ENCODE peak calls at places on chromosome 13, in four cellular contexts. P is HepG2, A is upper lobe of left lung, M is GM12878. H is an unnamed sample. For H3K4me1, the result is how much of the 10 kb centered on the place peaks cover.

GRCh38 chr13:44052843-44053607 is 173.3 kb downstream of the LACC1 start:
- ATAC-seq in P (no peak), A (peak), M (no peak), H (peak)

GRCh38 chr13:46401432-46401831 is 14.4 kb upstream of the RUBCNL start:
- ATAC-seq in P (no peak), A (no peak), M (peak), H (no peak)

GRCh38 chr13:99658266-99658991 is 157.2 kb downstream of the TM9SF2 start:
- ATAC-seq in P (no peak), A (peak), M (peak), H (peak)

GRCh38 chr13:105774739-105775460 is 760.6 kb downstream of the EFNB2 start:
- ATAC-seq in P (peak), A (no peak), M (no peak), H (no peak)

GRCh38 chr13:24348797-24349515 is 39.6 kb downstream of the C1QTNF9 start:
- ATAC-seq in P (no peak), A (peak), M (no peak), H (no peak)

GRCh38 chr13:63843766-63844699 is 2428.4 kb upstream of the PCDH20 start:
- ATAC-seq in P (no peak), A (peak), M (no peak), H (no peak)

GRCh38 chr13:36082806-36083205 is 48.4 kb downstream of the DCLK1 start:
- ATAC-seq in P (no peak), A (no peak), M (no peak), H (no peak)

GRCh38 chr13:106573855-106574254 is 5.9 kb upstream of the ARGLU1 start:
- ATAC-seq in P (no peak), A (peak), M (no peak), H (peak)

GRCh38 chr13:44267966-44268365 is 105.7 kb upstream of the SERP2 start:
- ATAC-seq in P (no peak), A (no peak), M (no peak), H (peak)

GRCh38 chr13:105144020-105144419 is 1391.4 kb downstream of the EFNB2 start:
- ATAC-seq in P (no peak), A (no peak), M (no peak), H (no peak)

GRCh38 chr13:98521876-98522275 is 55.0 kb downstream of the STK24 start:
- ATAC-seq in P (no peak), A (no peak), M (no peak), H (no peak)

GRCh38 chr13:38980628-38981078 is 10.0 kb downstream of the STOML3 start:
- ATAC-seq in P (no peak), A (no peak), M (no peak), H (no peak)

GRCh38 chr13:99237981-99238662 is 20.1 kb downstream of the GPR18 start:
- ATAC-seq in P (no peak), A (no peak), M (peak), H (no peak)

GRCh38 chr13:21595546-21595822 is 8.5 kb downstream of the MICU2 start:
- ATAC-seq in P (peak), A (peak), M (peak), H (no peak)

GRCh38 chr13:45603338-45603737 is 12.2 kb downstream of the ERICH6B start:
- ATAC-seq in P (no peak), A (no peak), M (no peak), H (no peak)

GRCh38 chr13:24159921-24160324 is 597 bp upstream of the SPATA13 start:
- ATAC-seq in P (peak), A (no peak), M (no peak), H (no peak)

GRCh38 chr13:24118576-24118975 is 41.9 kb upstream of the SPATA13 start:
- ATAC-seq in P (no peak), A (no peak), M (no peak), H (no peak)

GRCh38 chr13:46329624-46330023 is 57.4 kb downstream of the RUBCNL start:
- ATAC-seq in P (no peak), A (no peak), M (no peak), H (no peak)

GRCh38 chr13:21326155-21327030 is 132.7 kb downstream of the ZDHHC20 start:
- ATAC-seq in P (peak), A (peak), M (no peak), H (peak)

GRCh38 chr13:25871389-25872125 is 180.3 kb downstream of the SHISA2 start:
- ATAC-seq in P (no peak), A (no peak), M (peak), H (no peak)

GRCh38 chr13:99688776-99689175 is 187.5 kb downstream of the TM9SF2 start:
- ATAC-seq in P (no peak), A (no peak), M (no peak), H (no peak)

GRCh38 chr13:105915451-105915850 is 620.0 kb downstream of the EFNB2 start:
- ATAC-seq in P (no peak), A (no peak), M (no peak), H (no peak)

GRCh38 chr13:47000166-47000565 is 103.3 kb upstream of the HTR2A start:
- ATAC-seq in P (no peak), A (no peak), M (no peak), H (no peak)

GRCh38 chr13:99285432-99286182 is 21.6 kb downstream of the GPR183 start:
- ATAC-seq in P (peak), A (no peak), M (no peak), H (no peak)

GRCh38 chr13:74103970-74104555 is 30.1 kb downstream of the KLF12 start:
- ATAC-seq in P (no peak), A (no peak), M (no peak), H (no peak)

GRCh38 chr13:32881074-32881791 is 135.0 kb upstream of the KL start:
- ATAC-seq in P (no peak), A (peak), M (no peak), H (no peak)

GRCh38 chr13:97256343-97256783 is 34.2 kb downstream of the MBNL2 start:
- ATAC-seq in P (peak), A (no peak), M (no peak), H (peak)
- TF ChIP-seq POLR2A in P (no peak), A (no peak), M (no peak), H (no peak)

DNA sequence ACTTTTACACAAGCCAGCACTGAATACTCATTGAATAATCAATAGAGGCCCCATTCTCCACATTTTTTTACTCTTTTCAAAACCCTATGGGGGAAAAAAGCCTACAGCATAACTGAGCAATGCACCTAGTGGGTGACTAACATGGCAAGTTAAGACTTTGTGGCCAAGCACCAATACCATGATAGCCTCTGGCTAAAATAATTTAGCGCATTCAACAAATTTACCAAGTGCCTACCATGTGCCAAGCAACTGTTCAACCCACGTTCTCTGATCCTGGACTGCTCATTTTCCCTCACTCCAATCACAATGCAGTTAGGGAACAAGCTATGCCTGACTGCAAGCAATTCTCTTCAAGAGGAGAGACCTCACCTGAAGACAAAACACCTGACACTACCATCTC is 3.0 kb downstream of the ANKRD10 start:
- ATAC-seq in P (no peak), A (no peak), M (no peak), H (no peak)
- H3K4me1 ChIP-seq in P (half or more), A (under half), M (under half), H (under half)

GRCh38 chr13:95677564-95678386 is 836 bp downstream of the DNAJC3 start:
- ATAC-seq in P (peak), A (no peak), M (no peak), H (no peak)

GRCh38 chr13:95679722-95680121 is 2.8 kb downstream of the DNAJC3 start:
- ATAC-seq in P (no peak), A (no peak), M (no peak), H (no peak)

GRCh38 chr13:95676100-95676774 is 702 bp upstream of the DNAJC3 start:
- ATAC-seq in P (peak), A (no peak), M (peak), H (no peak)

GRCh38 chr13:95678967-95679366 is 2.0 kb downstream of the DNAJC3 start:
- ATAC-seq in P (no peak), A (no peak), M (no peak), H (no peak)

DNA sequence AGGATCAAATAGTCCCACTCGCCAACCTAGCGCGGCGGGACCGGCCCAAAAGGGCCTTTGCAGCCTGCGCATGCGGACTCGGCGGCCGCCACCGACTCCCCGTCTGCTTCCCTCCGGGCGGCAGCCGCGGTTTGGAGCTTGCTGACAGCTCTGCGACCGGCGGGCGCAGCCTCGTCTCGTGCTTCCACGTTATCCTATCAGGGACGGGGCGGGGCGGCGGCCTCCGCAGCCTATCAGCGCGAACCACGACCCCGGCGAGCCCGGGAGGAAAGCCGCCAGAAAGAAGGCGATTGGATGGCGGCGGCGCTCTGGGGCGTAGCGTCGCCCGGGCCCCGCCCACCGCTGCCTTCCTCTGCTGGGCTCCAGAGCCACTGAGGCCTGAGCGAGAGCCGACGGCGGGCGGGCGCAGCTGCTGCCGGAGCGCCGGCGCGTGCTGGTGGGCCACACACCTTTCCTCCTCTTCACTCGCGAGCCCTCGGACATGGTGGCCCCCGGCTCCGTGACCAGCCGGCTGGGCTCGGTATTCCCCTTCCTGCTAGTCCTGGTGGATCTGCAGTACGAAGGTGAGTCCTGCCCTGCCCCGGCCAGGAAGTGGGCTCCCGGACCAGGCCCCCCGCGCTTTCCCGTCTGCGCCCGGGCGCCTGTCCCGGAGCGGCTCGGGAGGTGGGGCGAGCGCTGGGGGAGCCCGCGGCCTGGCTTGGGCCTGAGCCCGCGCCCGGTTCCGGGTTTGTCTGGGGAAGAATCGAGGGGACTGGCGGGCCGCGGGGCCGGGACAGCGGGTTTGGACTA is at the start of gene DNAJC3:
- ATAC-seq in P (peak), A (peak), M (peak), H (peak)
- TF ChIP-seq POLR2A in P (peak), A (peak), M (peak), H (peak)

GRCh38 chr13:26954981-26955380 is 194.4 kb upstream of the GPR12 start:
- ATAC-seq in P (no peak), A (no peak), M (no peak), H (no peak)
- H3K4me1 ChIP-seq in P (half or more), A (under half), M (under half), H (under half)

GRCh38 chr13:113660066-113660465 is 2.1 kb upstream of the ATP4B start:
- ATAC-seq in P (no peak), A (no peak), M (no peak), H (no peak)
- TF ChIP-seq POLR2A in P (no peak), A (no peak), M (no peak), H (no peak)

GRCh38 chr13:110413311-110414040 is 106.4 kb downstream of the COL4A2 start:
- ATAC-seq in P (no peak), A (no peak), M (no peak), H (no peak)
- H3K4me1 ChIP-seq in P (under half), A (half or more), M (under half), H (under half)

GRCh38 chr13:49690990-49691886 is at the start of gene EBPL:
- ATAC-seq in P (peak), A (peak), M (peak), H (peak)
- TF ChIP-seq POLR2A in P (peak), A (peak), M (peak), H (peak)

GRCh38 chr13:72889496-72889895 is 107.6 kb downstream of the PIBF1 start:
- ATAC-seq in P (no peak), A (no peak), M (no peak), H (no peak)
- H3K4me1 ChIP-seq in P (under half), A (under half), M (under half), H (under half)

H was measured in gastroesophageal sphincter.